ENCODE peak calls at places on chromosome 13, in ten cellular contexts. N, A, U, R, C, Z, B, P, E and J are unnamed samples.

GRCh38 chr13:65808061-65808460 is 1422.1 kb downstream of the PCDH9 start:
- ATAC-seq in B (no peak), P (no peak), R (no peak), N (no peak), E (no peak), C (no peak), A (no peak), U (no peak), Z (no peak), J (no peak)

GRCh38 chr13:24822640-24823039 is 58.7 kb downstream of the RNF17 start:
- ATAC-seq in U (no peak), R (no peak), E (no peak), C (no peak), A (no peak), N (no peak), B (no peak), Z (peak; percentile 47), P (no peak), J (no peak)

GRCh38 chr13:99687728-99688397 is 186.6 kb downstream of the TM9SF2 start:
- ATAC-seq in B (no peak), N (no peak), P (no peak), U (no peak), A (no peak), E (no peak), C (no peak), R (no peak), Z (no peak), J (no peak)

GRCh38 chr13:38167164-38167822 is 182.4 kb upstream of the UFM1 start:
- ATAC-seq in C (no peak), R (no peak), Z (no peak), N (no peak), B (no peak), A (no peak), U (no peak), E (no peak), P (no peak), J (no peak)

GRCh38 chr13:26946675-26947342 is 186.2 kb upstream of the GPR12 start:
- ATAC-seq in B (peak; percentile 57), Z (peak; percentile 69), A (peak; percentile 45), C (peak; percentile 78), P (peak; percentile 66), R (no peak), E (peak; percentile 70), U (peak; percentile 58), N (peak; percentile 18), J (peak; percentile 76)

GRCh38 chr13:114315074-114315785 is 927 bp downstream of the CHAMP1 start:
- ATAC-seq in U (no peak), B (no peak), P (peak; percentile 32), E (no peak), N (no peak), Z (peak; percentile 2), A (no peak), R (peak; percentile 6), C (no peak), J (no peak)

GRCh38 chr13:97417698-97418097 is 16.3 kb upstream of the RAP2A start:
- ATAC-seq in A (no peak), E (no peak), N (no peak), B (no peak), U (no peak), R (no peak), C (no peak), P (no peak), Z (no peak), J (no peak)

GRCh38 chr13:32415019-32415418 is 12.9 kb downstream of the N4BP2L1 start:
- ATAC-seq in U (peak; percentile 58), Z (peak; percentile 55), R (peak; percentile 60), A (no peak), B (peak; percentile 66), N (no peak), C (peak; percentile 70), P (peak; percentile 64), E (no peak), J (no peak)